ENCODE peak calls at places on chromosomes 11 and 22, in seven cellular contexts. One of them, this sample, is unnamed. For H3K27me3, the result is how much of the 10 kb centered on the place peaks cover.

GRCh38 chr11:107916671-107917241 is 11.5 kb upstream of the RAB39A start:
- DNase-seq in right atrium auricular region: no peak
- DNase-seq in mammary epithelial cell: no peak
- DNase-seq in right lobe of liver: peak
- DNase-seq in CD8-positive, alpha-beta T cell: no peak
- DNase-seq in Peyer's patch: no peak
- DNase-seq in neuronal stem cell: no peak
- DNase-seq in this sample: peak

GRCh38 chr11:115083129-115083823 is 404.9 kb downstream of the NXPE2 start:
- DNase-seq in mammary epithelial cell: no peak
- DNase-seq in CD8-positive, alpha-beta T cell: no peak
- DNase-seq in Peyer's patch: no peak
- DNase-seq in neuronal stem cell: no peak
- DNase-seq in right lobe of liver: no peak
- DNase-seq in right atrium auricular region: no peak
- DNase-seq in this sample: no peak

GRCh38 chr11:111414267-111414931 is 35.3 kb upstream of the POU2AF1 start:
- DNase-seq in Peyer's patch: peak
- DNase-seq in right lobe of liver: no peak
- DNase-seq in right atrium auricular region: no peak
- DNase-seq in neuronal stem cell: no peak
- DNase-seq in mammary epithelial cell: no peak
- DNase-seq in CD8-positive, alpha-beta T cell: no peak
- DNase-seq in this sample: no peak

GRCh38 chr22:42700355-42700754 is 20.3 kb downstream of the A4GALT start:
- DNase-seq in mammary epithelial cell: no peak
- DNase-seq in right atrium auricular region: no peak
- DNase-seq in right lobe of liver: no peak
- DNase-seq in Peyer's patch: no peak
- DNase-seq in neuronal stem cell: no peak
- DNase-seq in CD8-positive, alpha-beta T cell: no peak
- DNase-seq in this sample: no peak

GRCh38 chr11:1333091-1333772 is 23.8 kb upstream of the TOLLIP start:
- DNase-seq in right lobe of liver: no peak
- DNase-seq in mammary epithelial cell: no peak
- DNase-seq in right atrium auricular region: no peak
- DNase-seq in CD8-positive, alpha-beta T cell: no peak
- DNase-seq in neuronal stem cell: no peak
- DNase-seq in Peyer's patch: no peak
- DNase-seq in this sample: no peak

GRCh38 chr11:38593649-38594048 is 1995.6 kb upstream of the RAG2 start:
- DNase-seq in neuronal stem cell: no peak
- DNase-seq in mammary epithelial cell: peak
- DNase-seq in right atrium auricular region: no peak
- DNase-seq in CD8-positive, alpha-beta T cell: no peak
- DNase-seq in right lobe of liver: no peak
- DNase-seq in Peyer's patch: no peak
- DNase-seq in this sample: no peak

GRCh38 chr22:46843691-46844297 is 81.3 kb downstream of the TBC1D22A start:
- DNase-seq in CD8-positive, alpha-beta T cell: no peak
- DNase-seq in mammary epithelial cell: peak
- DNase-seq in right lobe of liver: no peak
- DNase-seq in neuronal stem cell: no peak
- DNase-seq in right atrium auricular region: no peak
- DNase-seq in Peyer's patch: no peak
- DNase-seq in this sample: no peak

GRCh38 chr22:37314315-37315046 is 32.2 kb downstream of the CYTH4 start:
- DNase-seq in Peyer's patch: no peak
- DNase-seq in neuronal stem cell: no peak
- DNase-seq in right lobe of liver: no peak
- DNase-seq in right atrium auricular region: no peak
- DNase-seq in mammary epithelial cell: no peak
- DNase-seq in CD8-positive, alpha-beta T cell: no peak
- DNase-seq in this sample: peak

GRCh38 chr22:25358421-25359170 is 139.2 kb downstream of the CRYBB2 start:
- DNase-seq in neuronal stem cell: no peak
- DNase-seq in right atrium auricular region: no peak
- DNase-seq in right lobe of liver: no peak
- DNase-seq in CD8-positive, alpha-beta T cell: no peak
- DNase-seq in Peyer's patch: no peak
- DNase-seq in mammary epithelial cell: no peak
- DNase-seq in this sample: no peak

GRCh38 chr11:131064373-131064991 is 148.2 kb upstream of the SNX19 start:
- DNase-seq in right lobe of liver: peak
- DNase-seq in CD8-positive, alpha-beta T cell: no peak
- DNase-seq in right atrium auricular region: no peak
- DNase-seq in mammary epithelial cell: peak
- DNase-seq in Peyer's patch: no peak
- DNase-seq in neuronal stem cell: peak
- DNase-seq in this sample: no peak

GRCh38 chr11:116459644-116460043 is 313.1 kb downstream of the BUD13 start:
- DNase-seq in right lobe of liver: no peak
- DNase-seq in mammary epithelial cell: no peak
- DNase-seq in right atrium auricular region: no peak
- DNase-seq in neuronal stem cell: no peak
- DNase-seq in Peyer's patch: no peak
- DNase-seq in CD8-positive, alpha-beta T cell: no peak
- DNase-seq in this sample: no peak

GRCh38 chr22:38431266-38432010 is 23.6 kb downstream of the KCNJ4 start:
- DNase-seq in mammary epithelial cell: no peak
- DNase-seq in Peyer's patch: no peak
- DNase-seq in CD8-positive, alpha-beta T cell: no peak
- DNase-seq in right lobe of liver: no peak
- DNase-seq in neuronal stem cell: no peak
- DNase-seq in right atrium auricular region: no peak
- DNase-seq in this sample: no peak

GRCh38 chr11:71298761-71299181 is 46.4 kb upstream of the SHANK2 start:
- DNase-seq in mammary epithelial cell: no peak
- DNase-seq in Peyer's patch: no peak
- DNase-seq in CD8-positive, alpha-beta T cell: no peak
- DNase-seq in right atrium auricular region: peak
- DNase-seq in neuronal stem cell: no peak
- DNase-seq in right lobe of liver: no peak
- DNase-seq in this sample: no peak

GRCh38 chr11:69836401-69836800 is 17.2 kb upstream of the FGF3 start:
- DNase-seq in neuronal stem cell: no peak
- DNase-seq in CD8-positive, alpha-beta T cell: no peak
- DNase-seq in mammary epithelial cell: no peak
- DNase-seq in Peyer's patch: no peak
- DNase-seq in right lobe of liver: no peak
- DNase-seq in right atrium auricular region: no peak
- DNase-seq in this sample: no peak
- H3K27me3 ChIP-seq in neuronal stem cell: under half
- H3K27me3 ChIP-seq in CD8-positive, alpha-beta T cell: under half
- H3K27me3 ChIP-seq in mammary epithelial cell: under half
- H3K27me3 ChIP-seq in Peyer's patch: under half
- H3K27me3 ChIP-seq in right lobe of liver: under half
- H3K27me3 ChIP-seq in right atrium auricular region: under half
- H3K27me3 ChIP-seq in this sample: under half

GRCh38 chr11:13062115-13062514 is 53.0 kb downstream of the RASSF10 start:
- DNase-seq in mammary epithelial cell: no peak
- DNase-seq in CD8-positive, alpha-beta T cell: no peak
- DNase-seq in Peyer's patch: no peak
- DNase-seq in right lobe of liver: no peak
- DNase-seq in right atrium auricular region: no peak
- DNase-seq in neuronal stem cell: no peak
- DNase-seq in this sample: no peak

GRCh38 chr11:13065200-13065787 is 56.2 kb downstream of the RASSF10 start:
- DNase-seq in mammary epithelial cell: no peak
- DNase-seq in neuronal stem cell: no peak
- DNase-seq in Peyer's patch: no peak
- DNase-seq in right lobe of liver: no peak
- DNase-seq in CD8-positive, alpha-beta T cell: no peak
- DNase-seq in right atrium auricular region: no peak
- DNase-seq in this sample: no peak

GRCh38 chr11:13068211-13068610 is 59.1 kb downstream of the RASSF10 start:
- DNase-seq in CD8-positive, alpha-beta T cell: no peak
- DNase-seq in right atrium auricular region: no peak
- DNase-seq in right lobe of liver: no peak
- DNase-seq in neuronal stem cell: no peak
- DNase-seq in mammary epithelial cell: no peak
- DNase-seq in Peyer's patch: no peak
- DNase-seq in this sample: no peak

GRCh38 chr11:13061294-13061990 is 52.3 kb downstream of the RASSF10 start:
- DNase-seq in neuronal stem cell: no peak
- DNase-seq in right lobe of liver: no peak
- DNase-seq in Peyer's patch: no peak
- DNase-seq in mammary epithelial cell: no peak
- DNase-seq in right atrium auricular region: no peak
- DNase-seq in CD8-positive, alpha-beta T cell: no peak
- DNase-seq in this sample: no peak

DNA sequence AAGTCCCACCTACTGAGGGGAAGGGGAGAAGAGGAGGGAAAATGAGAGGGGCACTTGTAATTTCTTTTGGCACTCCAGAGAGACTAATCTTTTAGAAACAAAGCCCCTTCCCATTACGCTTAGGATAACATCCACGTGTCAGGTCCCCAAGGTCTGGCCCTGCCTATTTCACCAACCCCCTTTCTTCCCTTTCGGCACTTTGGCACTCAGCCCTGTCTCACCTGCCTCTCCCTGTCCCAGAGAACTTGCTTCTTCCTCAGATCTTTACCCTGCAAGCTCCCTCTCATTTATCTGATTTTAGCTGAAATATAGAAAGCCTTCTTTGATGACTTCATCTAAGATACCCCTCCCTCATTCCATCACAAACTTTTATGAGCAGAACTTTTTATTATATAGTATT is 55.5 kb downstream of the RASSF10 start:
- DNase-seq in CD8-positive, alpha-beta T cell: no peak
- DNase-seq in Peyer's patch: no peak
- DNase-seq in mammary epithelial cell: no peak
- DNase-seq in neuronal stem cell: no peak
- DNase-seq in right lobe of liver: no peak
- DNase-seq in right atrium auricular region: no peak
- DNase-seq in this sample: no peak
- H3K27ac ChIP-seq in CD8-positive, alpha-beta T cell: no peak
- H3K27ac ChIP-seq in Peyer's patch: no peak
- H3K27ac ChIP-seq in mammary epithelial cell: no peak
- H3K27ac ChIP-seq in neuronal stem cell: no peak
- H3K27ac ChIP-seq in right lobe of liver: no peak
- H3K27ac ChIP-seq in right atrium auricular region: no peak
- H3K27ac ChIP-seq in this sample: no peak

GRCh38 chr22:19149962-19150361 is at the start of gene GSC2:
- DNase-seq in CD8-positive, alpha-beta T cell: no peak
- DNase-seq in right lobe of liver: no peak
- DNase-seq in Peyer's patch: no peak
- DNase-seq in right atrium auricular region: no peak
- DNase-seq in mammary epithelial cell: no peak
- DNase-seq in neuronal stem cell: no peak
- DNase-seq in this sample: no peak

GRCh38 chr22:19148417-19149046 is 1.6 kb downstream of the GSC2 start:
- DNase-seq in right lobe of liver: no peak
- DNase-seq in Peyer's patch: no peak
- DNase-seq in mammary epithelial cell: no peak
- DNase-seq in CD8-positive, alpha-beta T cell: no peak
- DNase-seq in right atrium auricular region: no peak
- DNase-seq in neuronal stem cell: no peak
- DNase-seq in this sample: no peak

GRCh38 chr22:19150482-19151328 is 613 bp upstream of the GSC2 start:
- DNase-seq in right lobe of liver: no peak
- DNase-seq in right atrium auricular region: no peak
- DNase-seq in neuronal stem cell: no peak
- DNase-seq in CD8-positive, alpha-beta T cell: no peak
- DNase-seq in mammary epithelial cell: no peak
- DNase-seq in Peyer's patch: no peak
- DNase-seq in this sample: no peak

GRCh38 chr22:19147193-19147780 is 2.8 kb downstream of the GSC2 start:
- DNase-seq in neuronal stem cell: no peak
- DNase-seq in CD8-positive, alpha-beta T cell: no peak
- DNase-seq in right lobe of liver: no peak
- DNase-seq in mammary epithelial cell: no peak
- DNase-seq in right atrium auricular region: no peak
- DNase-seq in Peyer's patch: no peak
- DNase-seq in this sample: no peak

DNA sequence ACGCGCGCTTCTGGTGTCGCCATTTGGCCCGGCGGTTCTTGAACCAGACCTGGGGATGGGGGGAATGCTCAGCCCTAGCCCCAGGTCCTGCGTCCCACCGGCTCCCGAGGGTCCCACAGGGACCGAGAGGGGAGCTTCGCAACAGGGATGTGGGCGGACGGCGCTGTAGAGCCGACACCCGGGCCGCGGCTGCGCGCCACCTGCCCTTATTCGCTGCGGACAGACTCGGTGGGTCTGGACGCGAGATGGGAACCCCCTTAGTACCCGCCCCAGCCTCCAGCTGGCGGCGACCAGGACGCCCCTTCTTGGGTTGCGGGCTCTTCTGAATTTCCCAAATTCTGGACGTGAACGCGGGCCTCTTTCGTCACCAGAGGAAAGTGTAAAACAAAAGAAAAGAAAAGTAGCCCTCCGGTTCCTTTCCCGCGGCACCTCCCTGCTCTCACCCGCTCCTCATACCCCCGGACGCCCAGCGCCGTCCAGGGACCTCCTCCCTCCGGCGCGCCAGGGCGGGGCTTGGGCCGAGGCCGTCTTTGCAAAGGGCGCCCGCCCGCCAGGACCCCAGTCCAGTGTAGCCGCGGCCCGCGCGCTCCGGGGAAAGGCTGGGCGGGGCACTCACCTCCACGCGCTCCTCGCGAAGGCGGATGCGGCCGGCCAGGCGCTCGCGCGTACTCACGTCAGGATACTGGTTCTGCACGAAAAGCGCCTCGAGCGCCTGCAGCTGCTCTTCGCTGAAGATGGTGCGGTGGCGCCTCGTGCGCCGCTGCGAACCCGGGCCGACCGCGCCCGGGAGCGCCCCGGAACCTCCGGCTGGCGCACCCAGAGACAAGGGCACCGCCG is 827 bp downstream of the GSC2 start:
- DNase-seq in CD8-positive, alpha-beta T cell: no peak
- DNase-seq in right lobe of liver: no peak
- DNase-seq in mammary epithelial cell: peak
- DNase-seq in Peyer's patch: no peak
- DNase-seq in neuronal stem cell: no peak
- DNase-seq in right atrium auricular region: no peak
- DNase-seq in this sample: peak
- H3K27me3 ChIP-seq in CD8-positive, alpha-beta T cell: under half
- H3K27me3 ChIP-seq in right lobe of liver: under half
- H3K27me3 ChIP-seq in mammary epithelial cell: under half
- H3K27me3 ChIP-seq in Peyer's patch: under half
- H3K27me3 ChIP-seq in neuronal stem cell: half or more
- H3K27me3 ChIP-seq in right atrium auricular region: under half
- H3K27me3 ChIP-seq in this sample: under half

GRCh38 chr11:86803136-86803535 is 2.8 kb downstream of the PRSS23 start:
- DNase-seq in right lobe of liver: no peak
- DNase-seq in right atrium auricular region: no peak
- DNase-seq in Peyer's patch: no peak
- DNase-seq in mammary epithelial cell: peak
- DNase-seq in CD8-positive, alpha-beta T cell: no peak
- DNase-seq in neuronal stem cell: no peak
- DNase-seq in this sample: no peak

GRCh38 chr11:86804871-86805415 is 4.6 kb downstream of the PRSS23 start:
- DNase-seq in neuronal stem cell: no peak
- DNase-seq in CD8-positive, alpha-beta T cell: no peak
- DNase-seq in right atrium auricular region: no peak
- DNase-seq in Peyer's patch: no peak
- DNase-seq in right lobe of liver: no peak
- DNase-seq in mammary epithelial cell: no peak
- DNase-seq in this sample: no peak

GRCh38 chr11:86802601-86803051 is 2.3 kb downstream of the PRSS23 start:
- DNase-seq in CD8-positive, alpha-beta T cell: no peak
- DNase-seq in mammary epithelial cell: peak
- DNase-seq in right atrium auricular region: no peak
- DNase-seq in right lobe of liver: no peak
- DNase-seq in Peyer's patch: no peak
- DNase-seq in neuronal stem cell: no peak
- DNase-seq in this sample: no peak

GRCh38 chr11:86802146-86802545 is 1.8 kb downstream of the PRSS23 start:
- DNase-seq in right lobe of liver: no peak
- DNase-seq in neuronal stem cell: no peak
- DNase-seq in right atrium auricular region: no peak
- DNase-seq in mammary epithelial cell: peak
- DNase-seq in CD8-positive, alpha-beta T cell: no peak
- DNase-seq in Peyer's patch: no peak
- DNase-seq in this sample: no peak

GRCh38 chr11:86803641-86804040 is 3.3 kb downstream of the PRSS23 start:
- DNase-seq in CD8-positive, alpha-beta T cell: no peak
- DNase-seq in neuronal stem cell: no peak
- DNase-seq in right lobe of liver: no peak
- DNase-seq in mammary epithelial cell: no peak
- DNase-seq in Peyer's patch: no peak
- DNase-seq in right atrium auricular region: no peak
- DNase-seq in this sample: no peak
- H3K27ac ChIP-seq in CD8-positive, alpha-beta T cell: no peak
- H3K27ac ChIP-seq in neuronal stem cell: no peak
- H3K27ac ChIP-seq in right lobe of liver: no peak
- H3K27ac ChIP-seq in mammary epithelial cell: peak
- H3K27ac ChIP-seq in Peyer's patch: no peak
- H3K27ac ChIP-seq in right atrium auricular region: no peak
- H3K27ac ChIP-seq in this sample: no peak